ENCODE peak calls at places on chromosomes 2 and 18, in four cellular contexts. B, E, H and A are unnamed samples.

GRCh38 chr18:8724452-8724851 is 19.1 kb downstream of the MTCL1 start:
- DNase-seq in B (no peak), E (no peak), H (no peak), A (no peak)

GRCh38 chr2:181813963-181814565 is 77.5 kb upstream of the ITPRID2 start:
- DNase-seq in H (no peak), E (peak; percentile 84), B (no peak), A (no peak)

GRCh38 chr2:9110893-9111569 is 95.6 kb upstream of the ASAP2 start:
- DNase-seq in B (no peak), E (peak; percentile 32), H (no peak), A (no peak)

GRCh38 chr2:153870308-153870707 is 1.4 kb upstream of the GALNT13 start:
- DNase-seq in H (no peak), B (no peak), E (no peak), A (no peak)

GRCh38 chr2:127175406-127175805 is 44.7 kb downstream of the CYP27C1 start:
- DNase-seq in H (no peak), E (peak; percentile 33), B (no peak), A (peak; percentile 58)

GRCh38 chr2:102001767-102002142 is 10.0 kb downstream of the IL1R2 start:
- DNase-seq in B (no peak), H (no peak), E (no peak), A (no peak)

GRCh38 chr2:30758315-30758714 is 48.9 kb downstream of the CAPN13 start:
- DNase-seq in B (no peak), E (no peak), H (peak; percentile 13), A (no peak)

GRCh38 chr18:68997845-68998244 is 200.0 kb downstream of the CCDC102B start:
- DNase-seq in E (no peak), H (no peak), B (no peak), A (no peak)

GRCh38 chr2:86790828-86791561 is at the start of gene CD8A:
- DNase-seq in B (no peak), E (peak; percentile 11), H (no peak), A (no peak)

GRCh38 chr2:219856602-219857001 is 229.2 kb downstream of the SLC4A3 start:
- DNase-seq in B (no peak), H (no peak), E (no peak), A (no peak)

GRCh38 chr2:201858781-201859180 is 52.4 kb downstream of the CDK15 start:
- DNase-seq in E (peak; percentile 57), B (no peak), H (peak; percentile 36), A (no peak)

GRCh38 chr2:54555318-54555837 is 99.3 kb downstream of the SPTBN1 start:
- DNase-seq in B (no peak), E (no peak), H (no peak), A (no peak)

GRCh38 chr2:2881507-2881906 is 496.1 kb downstream of the EIPR1 start:
- DNase-seq in E (no peak), H (no peak), B (no peak), A (no peak)

GRCh38 chr2:27019459-27020336 is 13.1 kb upstream of the TMEM214 start:
- DNase-seq in B (no peak), E (no peak), H (no peak), A (no peak)

GRCh38 chr2:27020337-27020948 is 12.3 kb upstream of the TMEM214 start:
- DNase-seq in H (no peak), B (no peak), E (no peak), A (peak; percentile 65)

GRCh38 chr2:27024188-27024587 is 8.6 kb upstream of the TMEM214 start:
- DNase-seq in H (no peak), E (no peak), B (no peak), A (no peak)

GRCh38 chr2:27023740-27024139 is 9.0 kb upstream of the TMEM214 start:
- DNase-seq in H (no peak), E (no peak), B (no peak), A (no peak)

GRCh38 chr2:27021253-27021801 is 11.4 kb upstream of the TMEM214 start:
- DNase-seq in B (no peak), E (no peak), H (no peak), A (no peak)
- H3K4me3 ChIP-seq in B (no peak overlapping the region), E (no peak overlapping the region), H (no peak overlapping the region), A (no peak overlapping the region)

GRCh38 chr2:138502253-138503086 is 900 bp downstream of the SPOPL start:
- DNase-seq in E (no peak), H (no peak), B (no peak), A (no peak)

GRCh38 chr2:138504092-138504491 is 2.5 kb downstream of the SPOPL start:
- DNase-seq in B (no peak), H (no peak), E (no peak), A (no peak)

GRCh38 chr2:138503652-138504051 is 2.1 kb downstream of the SPOPL start:
- DNase-seq in B (no peak), E (no peak), H (no peak), A (no peak)

GRCh38 chr2:138501427-138502252 is at the start of gene SPOPL:
- DNase-seq in B (peak; percentile 76), E (peak; percentile 74), H (peak; percentile 92), A (peak; percentile 95)

DNA sequence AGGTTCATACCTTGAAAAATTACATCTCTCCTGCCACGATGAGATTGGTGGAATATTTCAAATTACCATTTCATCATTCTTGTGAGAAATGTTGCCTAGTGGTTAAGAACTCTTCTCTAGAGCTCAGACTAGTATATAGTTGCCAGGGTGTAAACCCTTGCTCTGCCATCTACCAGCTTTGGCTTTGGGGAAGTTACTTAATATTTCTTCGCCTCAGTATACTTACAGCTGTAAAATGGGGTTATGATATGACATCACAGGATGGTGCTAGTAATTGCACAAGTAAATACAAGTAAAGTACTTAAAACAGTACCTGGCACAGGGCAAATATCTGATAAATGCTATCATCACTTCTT is 1.5 kb downstream of the SPOPL start:
- DNase-seq in H (no peak), B (no peak), E (no peak), A (no peak)
- H3K4me3 ChIP-seq in H (peak overlapping the region; percentile 97), B (peak overlapping the region; percentile 95), E (peak overlapping the region; percentile 97), A (peak overlapping the region; percentile 97)

GRCh38 chr2:188973650-188974049 is 523 bp upstream of the COL3A1 start:
- DNase-seq in B (no peak), E (no peak), H (no peak), A (no peak)
- H3K4me3 ChIP-seq in B (no peak overlapping the region), E (peak overlapping the region; percentile 62), H (no peak overlapping the region), A (peak overlapping the region; percentile 58)

DNA sequence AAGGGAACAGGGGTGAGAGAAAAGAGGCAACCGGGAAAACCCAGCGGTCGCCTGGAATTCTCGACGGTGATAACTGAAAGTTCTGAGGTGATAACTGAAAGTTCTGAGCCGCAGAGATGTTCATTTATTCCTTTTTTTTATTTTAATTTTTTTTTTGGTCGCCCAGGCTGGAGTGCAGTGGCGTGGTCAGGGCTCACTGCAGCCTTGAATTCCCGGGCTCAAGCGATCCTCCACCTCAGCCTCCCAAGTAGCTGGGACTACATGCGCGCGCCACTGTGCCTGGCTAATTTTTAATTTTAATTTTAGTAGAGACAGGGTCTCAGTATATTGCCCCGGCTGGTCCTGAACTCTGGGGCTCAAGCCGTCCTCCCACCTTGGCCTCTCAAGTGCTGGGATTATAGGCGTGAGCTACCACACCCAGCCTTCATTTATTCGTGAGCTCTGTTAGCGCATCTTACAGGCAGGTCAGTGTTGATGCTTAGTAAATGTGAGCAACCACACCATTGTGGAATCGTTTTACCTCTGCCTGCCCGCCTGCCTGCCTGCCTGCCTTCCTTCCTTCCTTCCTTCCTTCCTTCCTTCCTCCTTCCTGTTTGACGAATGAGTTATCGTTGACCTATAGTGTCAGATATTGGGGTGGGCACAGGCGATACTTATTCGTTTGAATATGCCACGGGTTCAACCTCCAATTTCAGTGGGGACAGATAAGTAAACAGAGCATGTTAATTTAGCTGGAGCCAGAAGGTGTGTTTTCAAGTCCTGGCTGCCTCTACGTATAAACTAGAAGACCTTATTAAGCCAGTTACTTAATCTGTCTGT is 555 bp upstream of the E2F6 start:
- DNase-seq in E (no peak), H (no peak), B (no peak), A (peak; percentile 21)
- H3K4me3 ChIP-seq in E (peak overlapping the region; percentile 31), H (peak overlapping the region; percentile 72), B (peak overlapping the region; percentile 89), A (peak overlapping the region; percentile 55)

GRCh38 chr18:22300665-22301636 is 116.8 kb downstream of the CTAGE1 start:
- DNase-seq in E (no peak), H (no peak), B (no peak), A (no peak)
- H3K4me3 ChIP-seq in E (no peak overlapping the region), H (no peak overlapping the region), B (no peak overlapping the region), A (no peak overlapping the region)

GRCh38 chr2:121640380-121641326 is 8.6 kb downstream of the CLASP1 start:
- DNase-seq in B (no peak), E (no peak), H (no peak), A (no peak)
- H3K4me3 ChIP-seq in B (no peak overlapping the region), E (no peak overlapping the region), H (no peak overlapping the region), A (no peak overlapping the region)

DNA sequence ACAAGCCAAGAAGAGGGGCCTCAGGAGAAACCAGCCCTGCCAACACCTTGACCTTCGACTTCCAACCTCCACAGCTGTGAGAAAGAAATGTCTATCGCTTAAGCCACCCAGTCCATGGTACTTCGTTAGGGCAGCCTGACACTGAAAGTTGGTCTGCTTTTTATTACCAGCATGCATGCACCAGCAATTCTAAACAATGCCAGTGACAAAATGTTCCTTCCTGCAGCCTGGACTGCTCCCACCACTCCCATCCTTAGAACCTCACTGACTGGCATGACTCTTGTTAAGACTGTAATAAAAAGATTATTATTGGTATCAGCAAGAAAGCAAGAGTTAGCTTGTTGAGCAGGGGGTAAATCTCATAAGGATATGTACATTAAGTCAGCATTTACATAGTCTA is 33.6 kb downstream of the TMEM177 start:
- DNase-seq in H (no peak), E (no peak), B (no peak), A (no peak)
- H3K4me3 ChIP-seq in H (no peak overlapping the region), E (no peak overlapping the region), B (no peak overlapping the region), A (no peak overlapping the region)

DNA sequence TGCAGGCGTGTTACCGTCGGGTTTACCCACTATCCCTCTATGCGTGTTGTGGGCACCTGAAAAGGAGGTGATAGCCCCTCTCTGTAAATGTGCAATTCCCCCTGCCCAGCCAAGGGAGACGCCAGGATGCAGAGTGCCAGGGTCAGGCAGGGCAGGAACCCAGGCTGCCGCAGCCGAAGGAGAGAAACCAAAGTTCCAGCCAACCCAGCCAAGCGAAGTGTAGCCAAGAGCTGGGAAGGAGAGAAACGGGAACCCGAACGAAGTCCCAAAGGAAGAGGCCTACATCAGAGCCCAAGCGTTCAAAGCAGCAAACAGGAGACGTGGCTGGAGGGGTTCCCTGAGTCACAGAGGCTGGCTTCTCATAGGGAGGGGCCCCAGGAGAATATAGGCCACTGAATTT is 24.2 kb upstream of the SPR start:
- DNase-seq in E (no peak), B (no peak), H (no peak), A (no peak)
- H3K4me3 ChIP-seq in E (no peak overlapping the region), B (no peak overlapping the region), H (no peak overlapping the region), A (no peak overlapping the region)

GRCh38 chr2:150477347-150477746 is 10.1 kb downstream of the RND3 start:
- DNase-seq in H (no peak), B (no peak), E (peak; percentile 50), A (no peak)
- H3K4me3 ChIP-seq in H (no peak overlapping the region), B (no peak overlapping the region), E (peak overlapping the region; percentile 23), A (peak overlapping the region; percentile 13)